ENCODE peak calls at places on chromosome 3, in ten cellular contexts. L is sigmoid colon, C is stomach, G is suprapubic skin, W is uterus, Y is ovary, V is breast epithelium, M is spleen, F is esophagus squamous epithelium, S is right lobe of liver. R is an unnamed sample.

GRCh38 chr3:45923755-45924154 is 19.5 kb upstream of the CXCR6 start:
- DNase-seq in S (no peak), Y (no peak), C (no peak), G (no peak), F (no peak), W (no peak), L (peak; percentile 45), V (no peak), M (no peak), R (no peak)

GRCh38 chr3:174863488-174863887 is 4.4 kb downstream of the NAALADL2 start:
- DNase-seq in S (no peak), F (no peak), Y (no peak), L (no peak), C (no peak), M (no peak), W (no peak), G (no peak), V (peak; percentile 71), R (no peak)

GRCh38 chr3:36365829-36366228 is 14.5 kb upstream of the STAC start:
- DNase-seq in F (no peak), W (no peak), S (no peak), G (no peak), L (no peak), C (no peak), M (no peak), V (no peak), Y (no peak), R (no peak)

GRCh38 chr3:101182734-101183133 is 137.6 kb downstream of the IMPG2 start:
- DNase-seq in L (no peak), G (no peak), Y (no peak), W (no peak), C (no peak), S (no peak), F (no peak), M (no peak), V (no peak), R (no peak)

GRCh38 chr3:112568642-112569041 is 6.8 kb downstream of the SLC35A5 start:
- DNase-seq in F (no peak), C (no peak), S (no peak), G (no peak), L (no peak), Y (no peak), V (no peak), W (no peak), M (no peak), R (no peak)

GRCh38 chr3:142501004-142501926 is 53.4 kb upstream of the XRN1 start:
- DNase-seq in L (no peak), M (no peak), C (no peak), F (no peak), G (no peak), V (no peak), S (no peak), W (no peak), Y (no peak), R (no peak)

GRCh38 chr3:15284121-15284889 is 48.1 kb downstream of the SH3BP5 start:
- DNase-seq in V (peak; percentile 54), F (no peak), L (no peak), S (no peak), G (no peak), M (no peak), C (no peak), W (no peak), Y (no peak), R (no peak)

GRCh38 chr3:154243353-154243752 is 80.9 kb downstream of the DHX36 start:
- DNase-seq in M (no peak), V (no peak), W (no peak), F (no peak), G (no peak), S (no peak), L (no peak), Y (no peak), C (no peak), R (no peak)

DNA sequence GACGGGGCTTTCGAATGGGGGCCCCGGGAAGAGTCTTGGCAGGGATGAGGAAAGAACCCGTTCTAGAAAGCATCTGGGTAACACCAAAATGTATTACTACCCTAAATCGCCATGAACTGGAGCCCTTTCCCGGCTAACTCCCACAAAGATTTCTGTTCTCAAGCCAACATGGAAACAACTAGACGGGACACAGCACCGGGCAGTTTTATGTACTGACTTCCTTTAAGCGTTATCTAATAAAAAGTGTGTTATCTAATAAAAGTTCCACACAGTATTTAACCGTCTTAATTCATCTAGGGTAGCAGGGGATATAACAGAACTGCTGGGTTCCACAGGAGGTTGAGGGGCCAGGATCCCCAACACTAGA is 308 bp upstream of the C3orf62 start:
- DNase-seq in Y (no peak), M (no peak), V (no peak), S (no peak), C (no peak), G (no peak), W (peak; percentile 36), F (no peak), L (no peak), R (no peak)
- H3K4me3 ChIP-seq in Y (peak overlapping the region; percentile 42), M (peak overlapping the region; percentile 45), V (peak overlapping the region; percentile 44), S (peak overlapping the region; percentile 52), C (peak overlapping the region; percentile 46), G (peak overlapping the region; percentile 41), W (peak overlapping the region; percentile 50), F (peak overlapping the region; percentile 32), L (peak overlapping the region; percentile 45), R (peak overlapping the region; percentile 19)

GRCh38 chr3:25503758-25504157 is 75.7 kb downstream of the RARB start:
- DNase-seq in S (no peak), W (no peak), L (no peak), M (no peak), G (no peak), V (no peak), Y (no peak), F (no peak), C (no peak), R (no peak)

GRCh38 chr3:25505581-25505980 is 77.5 kb downstream of the RARB start:
- DNase-seq in M (no peak), F (no peak), Y (no peak), V (no peak), C (no peak), W (no peak), S (no peak), G (no peak), L (no peak), R (no peak)

GRCh38 chr3:25497096-25497495 is 69.0 kb downstream of the RARB start:
- DNase-seq in C (no peak), G (no peak), Y (no peak), L (no peak), S (no peak), V (no peak), W (no peak), M (no peak), F (no peak), R (no peak)

GRCh38 chr3:25507811-25508210 is 79.7 kb downstream of the RARB start:
- DNase-seq in S (no peak), G (no peak), V (no peak), M (no peak), Y (no peak), F (no peak), L (no peak), W (no peak), C (no peak), R (no peak)

DNA sequence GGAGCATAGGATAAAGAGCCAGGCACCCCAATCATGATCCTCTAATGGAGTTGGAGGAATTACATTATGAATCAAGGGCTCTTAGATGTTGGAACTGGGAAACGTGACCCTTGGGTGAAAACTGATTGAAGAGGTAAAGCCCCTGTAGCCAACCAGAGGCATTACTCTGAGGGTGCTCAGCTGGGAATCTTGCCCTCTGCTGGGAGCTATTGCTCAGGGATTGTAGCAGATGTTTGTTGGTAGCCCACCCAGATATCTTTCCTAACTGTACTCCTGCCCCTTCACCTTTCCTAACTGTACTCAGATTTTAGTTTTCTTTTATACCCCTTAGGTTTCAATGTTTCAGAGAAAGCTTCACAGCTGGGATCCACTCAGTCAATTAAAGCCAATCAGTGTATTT is 74.2 kb downstream of the RARB start:
- DNase-seq in C (no peak), S (no peak), F (no peak), Y (no peak), L (no peak), M (no peak), V (no peak), G (no peak), W (no peak), R (no peak)
- TF ChIP-seq CTCF in C (no peak), S (no peak), F (no peak), Y (no peak), L (no peak), M (no peak), V (no peak), G (no peak), W (no peak), R (no peak)

GRCh38 chr3:52986938-52987337 is 58.9 kb downstream of the SFMBT1 start:
- DNase-seq in W (no peak), C (no peak), V (no peak), F (no peak), L (no peak), G (no peak), Y (no peak), S (no peak), M (no peak), R (no peak)

GRCh38 chr3:52986049-52986448 is 59.8 kb downstream of the SFMBT1 start:
- DNase-seq in S (no peak), C (no peak), L (no peak), W (no peak), M (no peak), Y (no peak), G (no peak), V (no peak), F (no peak), R (no peak)

GRCh38 chr3:52983828-52984227 is 62.0 kb downstream of the SFMBT1 start:
- DNase-seq in M (no peak), W (no peak), S (no peak), F (no peak), Y (no peak), C (no peak), V (no peak), L (no peak), G (no peak), R (no peak)

GRCh38 chr3:52982839-52983238 is 63.0 kb downstream of the SFMBT1 start:
- DNase-seq in F (no peak), G (no peak), M (no peak), V (no peak), W (no peak), C (no peak), Y (no peak), S (no peak), L (no peak), R (no peak)

DNA sequence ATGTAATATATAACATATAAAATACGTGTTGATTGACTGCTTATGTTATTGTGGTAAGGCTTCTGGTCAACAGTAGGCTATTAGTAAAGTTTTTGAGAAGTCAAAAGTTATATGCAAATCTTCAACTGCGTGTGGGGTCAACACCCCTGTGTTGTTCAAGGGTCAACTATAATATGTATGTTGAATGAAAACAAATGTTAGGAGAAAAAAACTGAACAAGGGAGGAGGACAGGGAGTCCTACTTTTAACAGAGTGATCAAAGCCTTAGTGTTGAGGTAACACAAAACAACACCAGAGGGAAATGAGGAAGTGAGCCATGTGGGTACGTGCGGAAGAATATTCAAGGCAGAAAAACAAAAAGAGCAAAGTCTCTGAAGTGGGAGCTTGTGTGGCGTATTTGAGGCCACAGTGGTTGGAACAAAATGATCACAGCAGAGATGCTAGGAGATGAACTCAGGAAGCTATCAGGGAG is 62.5 kb downstream of the SFMBT1 start:
- DNase-seq in S (no peak), M (no peak), V (no peak), C (no peak), F (no peak), Y (no peak), G (no peak), L (no peak), W (no peak), R (no peak)
- TF ChIP-seq POLR2A in S (no peak), M (no peak), V (no peak), C (no peak), F (no peak), Y (no peak), G (no peak), L (no peak), W (no peak), R (no peak)

DNA sequence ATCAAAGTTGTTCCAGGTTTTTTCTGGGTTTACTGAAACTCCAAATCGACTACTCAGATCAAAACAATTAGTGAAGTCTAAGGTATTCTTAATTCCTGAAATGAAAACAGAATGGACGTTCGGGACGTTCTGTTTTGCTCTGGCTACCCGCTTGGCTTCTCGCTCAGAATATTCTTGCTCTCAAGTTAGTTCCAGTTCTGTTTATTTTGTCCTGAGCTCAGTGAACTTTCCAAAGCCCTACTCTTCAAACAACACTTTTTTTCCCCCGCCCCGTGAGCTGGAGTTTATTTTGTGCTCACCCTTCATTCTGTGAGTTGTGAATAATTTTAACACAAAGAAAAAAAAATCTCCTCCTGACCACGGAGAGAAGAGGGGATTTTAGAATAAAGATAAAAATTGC is 72.6 kb downstream of the SAMMSON start:
- DNase-seq in S (peak; percentile 48), F (no peak), M (no peak), L (no peak), Y (no peak), G (no peak), C (peak; percentile 59), V (no peak), W (no peak), R (no peak)
- H3K4me3 ChIP-seq in S (peak overlapping the region; percentile 49), F (no peak overlapping the region), M (no peak overlapping the region), L (peak overlapping the region; percentile 37), Y (peak overlapping the region; percentile 19), G (no peak overlapping the region), C (peak overlapping the region; percentile 22), V (no peak overlapping the region), W (no peak overlapping the region), R (no peak overlapping the region)